ENCODE peak calls at places on chromosomes 6 and 20, in eight cellular contexts. One of them, this sample, is unnamed.

GRCh38 chr20:35270021-35270902 is 7.7 kb downstream of the MMP24OS start:
- DNase-seq in HS-5: no peak
- DNase-seq in AG08396: no peak
- DNase-seq in heart left ventricle: no peak
- DNase-seq in KG1: no peak
- DNase-seq in left colon: no peak
- DNase-seq in fibroblast of mammary gland: no peak
- DNase-seq in mucosa of gallbladder: no peak
- DNase-seq in this sample: no peak

GRCh38 chr6:108312604-108313003 is 17.8 kb downstream of the AFG1L start:
- DNase-seq in fibroblast of mammary gland: no peak
- DNase-seq in HS-5: no peak
- DNase-seq in AG08396: no peak
- DNase-seq in KG1: no peak
- DNase-seq in left colon: peak
- DNase-seq in mucosa of gallbladder: no peak
- DNase-seq in heart left ventricle: no peak
- DNase-seq in this sample: no peak

GRCh38 chr6:10621227-10621626 is 73.2 kb downstream of the C6orf52 start:
- DNase-seq in heart left ventricle: peak
- DNase-seq in fibroblast of mammary gland: no peak
- DNase-seq in HS-5: no peak
- DNase-seq in KG1: no peak
- DNase-seq in mucosa of gallbladder: no peak
- DNase-seq in AG08396: no peak
- DNase-seq in left colon: no peak
- DNase-seq in this sample: no peak

GRCh38 chr6:131914967-131915751 is 36.0 kb downstream of the CCN2 start:
- DNase-seq in AG08396: peak
- DNase-seq in KG1: peak
- DNase-seq in fibroblast of mammary gland: peak
- DNase-seq in left colon: peak
- DNase-seq in HS-5: no peak
- DNase-seq in mucosa of gallbladder: peak
- DNase-seq in heart left ventricle: peak
- DNase-seq in this sample: peak

GRCh38 chr6:5469101-5469846 is 208.0 kb downstream of the FARS2 start:
- DNase-seq in heart left ventricle: no peak
- DNase-seq in AG08396: no peak
- DNase-seq in left colon: no peak
- DNase-seq in HS-5: no peak
- DNase-seq in mucosa of gallbladder: no peak
- DNase-seq in KG1: no peak
- DNase-seq in fibroblast of mammary gland: no peak
- DNase-seq in this sample: no peak

GRCh38 chr20:48921883-48922867 is 664 bp downstream of the ARFGEF2 start:
- DNase-seq in heart left ventricle: peak
- DNase-seq in mucosa of gallbladder: no peak
- DNase-seq in AG08396: peak
- DNase-seq in KG1: peak
- DNase-seq in left colon: peak
- DNase-seq in HS-5: peak
- DNase-seq in fibroblast of mammary gland: peak
- DNase-seq in this sample: no peak

GRCh38 chr6:121780325-121781313 is 345.2 kb downstream of the GJA1 start:
- DNase-seq in mucosa of gallbladder: peak
- DNase-seq in AG08396: peak
- DNase-seq in left colon: no peak
- DNase-seq in KG1: no peak
- DNase-seq in fibroblast of mammary gland: peak
- DNase-seq in HS-5: peak
- DNase-seq in heart left ventricle: peak
- DNase-seq in this sample: peak

GRCh38 chr6:166683477-166683876 is 56.4 kb upstream of the RPS6KA2 start:
- DNase-seq in mucosa of gallbladder: no peak
- DNase-seq in HS-5: no peak
- DNase-seq in fibroblast of mammary gland: peak
- DNase-seq in left colon: no peak
- DNase-seq in KG1: no peak
- DNase-seq in AG08396: peak
- DNase-seq in heart left ventricle: no peak
- DNase-seq in this sample: no peak

GRCh38 chr20:17898548-17898994 is 70.0 kb downstream of the SNX5 start:
- DNase-seq in mucosa of gallbladder: peak
- DNase-seq in fibroblast of mammary gland: peak
- DNase-seq in left colon: peak
- DNase-seq in heart left ventricle: peak
- DNase-seq in HS-5: no peak
- DNase-seq in KG1: peak
- DNase-seq in AG08396: peak
- DNase-seq in this sample: peak

GRCh38 chr6:35181313-35181932 is 32.3 kb upstream of the SCUBE3 start:
- DNase-seq in HS-5: no peak
- DNase-seq in AG08396: peak
- DNase-seq in heart left ventricle: no peak
- DNase-seq in KG1: no peak
- DNase-seq in left colon: no peak
- DNase-seq in fibroblast of mammary gland: peak
- DNase-seq in mucosa of gallbladder: no peak
- DNase-seq in this sample: no peak

GRCh38 chr6:100296810-100297544 is 167.7 kb downstream of the SIM1 start:
- DNase-seq in HS-5: peak
- DNase-seq in mucosa of gallbladder: peak
- DNase-seq in AG08396: no peak
- DNase-seq in fibroblast of mammary gland: peak
- DNase-seq in left colon: no peak
- DNase-seq in heart left ventricle: no peak
- DNase-seq in KG1: no peak
- DNase-seq in this sample: no peak

GRCh38 chr6:84762220-84762940 is 2.0 kb downstream of the TBX18 start:
- DNase-seq in KG1: no peak
- DNase-seq in HS-5: no peak
- DNase-seq in mucosa of gallbladder: no peak
- DNase-seq in fibroblast of mammary gland: peak
- DNase-seq in AG08396: no peak
- DNase-seq in left colon: no peak
- DNase-seq in heart left ventricle: peak
- DNase-seq in this sample: peak

GRCh38 chr20:940926-941325 is 24.8 kb upstream of the ANGPT4 start:
- DNase-seq in fibroblast of mammary gland: no peak
- DNase-seq in AG08396: no peak
- DNase-seq in heart left ventricle: no peak
- DNase-seq in left colon: no peak
- DNase-seq in KG1: no peak
- DNase-seq in mucosa of gallbladder: no peak
- DNase-seq in HS-5: no peak
- DNase-seq in this sample: no peak

This sample was measured in HEK293T.